ENCODE peak calls at places on chromosomes 2 and 18, in four cellular contexts. M is HS-27A, P is hepatocyte, Q is spleen. R is an unnamed sample.

GRCh38 chr18:62118324-62118723 is 68.5 kb downstream of the PIGN start:
- DNase-seq in M (peak; percentile 14), P (no peak), Q (no peak), R (no peak)

GRCh38 chr2:48092846-48093498 is 186.7 kb upstream of the FBXO11 start:
- DNase-seq in P (no peak), M (no peak), Q (no peak), R (no peak)

GRCh38 chr2:15116830-15117229 is 444.3 kb downstream of the NBAS start:
- DNase-seq in Q (no peak), P (no peak), M (no peak), R (no peak)

GRCh38 chr2:8541223-8541622 is 140.6 kb upstream of the ID2 start:
- DNase-seq in Q (peak; percentile 46), M (no peak), P (no peak), R (no peak)

GRCh38 chr2:40448476-40449079 is 3.3 kb downstream of the SLC8A1 start:
- DNase-seq in Q (no peak), M (no peak), P (no peak), R (peak; percentile 48)

GRCh38 chr2:113182471-113183260 is 8.9 kb downstream of the PSD4 start:
- DNase-seq in M (no peak), Q (peak; percentile 64), P (no peak), R (no peak)

GRCh38 chr2:75208738-75209137 is 9.4 kb upstream of the TACR1 start:
- DNase-seq in M (no peak), Q (no peak), P (no peak), R (no peak)

GRCh38 chr2:176582183-176582582 is 312.9 kb downstream of the MTX2 start:
- DNase-seq in P (no peak), Q (no peak), M (no peak), R (no peak)

GRCh38 chr18:48270929-48271328 is 138.3 kb downstream of the ZBTB7C start:
- DNase-seq in Q (no peak), M (no peak), P (no peak), R (no peak)

GRCh38 chr2:232419245-232420072 is 12.8 kb downstream of the ALPG start:
- DNase-seq in P (no peak), Q (no peak), M (no peak), R (no peak)

GRCh38 chr2:58237741-58238140 is 3.4 kb downstream of the FANCL start:
- DNase-seq in Q (no peak), P (no peak), M (no peak), R (no peak)

GRCh38 chr18:69727912-69728572 is 219.6 kb downstream of the CD226 start:
- DNase-seq in P (no peak), M (no peak), Q (no peak), R (no peak)

GRCh38 chr2:88927142-88927541 is 235.7 kb downstream of the RPIA start:
- DNase-seq in Q (no peak), M (no peak), P (no peak), R (no peak)

GRCh38 chr2:171598713-171599319 is 76.5 kb downstream of the CYBRD1 start:
- DNase-seq in Q (no peak), M (no peak), P (peak; percentile 79), R (no peak)

GRCh38 chr2:37376421-37377186 is 32.2 kb downstream of the QPCT start:
- DNase-seq in M (no peak), P (peak; percentile 65), Q (no peak), R (no peak)

GRCh38 chr2:158457826-158458616 is 1.3 kb downstream of the PKP4 start:
- DNase-seq in P (peak; percentile 94), M (peak; percentile 50), Q (no peak), R (no peak)